ENCODE peak calls at places on chromosomes 6 and 20, in four cellular contexts. L, I, H and N are unnamed samples.

GRCh38 chr20:60271597-60271996 is 313.4 kb downstream of the CDH26 start:
- DNase-seq in L (no peak), I (no peak), H (no peak), N (no peak)

GRCh38 chr6:152637422-152638047 is 373 bp upstream of the SYNE1 start:
- DNase-seq in L (no peak), I (no peak), H (no peak), N (no peak)

GRCh38 chr6:131116755-131117360 is 18.4 kb upstream of the AKAP7 start:
- DNase-seq in L (no peak), I (no peak), H (no peak), N (no peak)

GRCh38 chr6:7561153-7561964 is 19.9 kb downstream of the DSP start:
- DNase-seq in L (no peak), I (peak; percentile 89), H (peak; percentile 58), N (no peak)

GRCh38 chr6:3265671-3266070 is 6.9 kb downstream of the PSMG4 start:
- DNase-seq in L (no peak), I (no peak), H (no peak), N (no peak)

GRCh38 chr20:56855693-56856092 is 226.6 kb downstream of the TFAP2C start:
- DNase-seq in L (no peak), I (no peak), H (no peak), N (no peak)

GRCh38 chr6:99573980-99574617 is 5.6 kb upstream of the CCNC start:
- DNase-seq in L (no peak), I (no peak), H (no peak), N (no peak)

GRCh38 chr6:15602144-15602543 is 60.7 kb downstream of the DTNBP1 start:
- DNase-seq in L (no peak), I (no peak), H (peak; percentile 44), N (no peak)

GRCh38 chr20:33472868-33473267 is 17.0 kb upstream of the CBFA2T2 start:
- DNase-seq in L (no peak), I (no peak), H (no peak), N (no peak)

GRCh38 chr6:19997104-19997503 is 159.9 kb downstream of the ID4 start:
- DNase-seq in L (no peak), I (no peak), H (no peak), N (no peak)

GRCh38 chr6:143301204-143301603 is 149.3 kb downstream of the ADAT2 start:
- DNase-seq in L (no peak), I (no peak), H (no peak), N (no peak)

GRCh38 chr20:32441638-32442037 is 83.5 kb downstream of the ASXL1 start:
- DNase-seq in L (no peak), I (no peak), H (no peak), N (peak; percentile 49)

GRCh38 chr6:36268478-36269248 is 1.2 kb upstream of the PNPLA1 start:
- DNase-seq in L (no peak), I (no peak), H (no peak), N (no peak)

GRCh38 chr20:17612287-17612974 is 42.6 kb downstream of the DSTN start:
- DNase-seq in L (peak; percentile 25), I (peak; percentile 61), H (peak; percentile 42), N (no peak)

GRCh38 chr20:845226-845868 is 11.8 kb downstream of the FAM110A start:
- DNase-seq in L (no peak), I (no peak), H (no peak), N (no peak)

GRCh38 chr6:127115032-127115661 is 3.3 kb upstream of the RSPO3 start:
- DNase-seq in L (no peak), I (no peak), H (no peak), N (no peak)

GRCh38 chr20:51531712-51532456 is 10.6 kb downstream of the NFATC2 start:
- DNase-seq in L (no peak), I (no peak), H (no peak), N (no peak)

GRCh38 chr20:48002517-48002970 is 217.3 kb upstream of the SULF2 start:
- DNase-seq in L (no peak), I (no peak), H (no peak), N (no peak)

GRCh38 chr6:125952764-125953501 is 3.6 kb upstream of the HINT3 start:
- DNase-seq in L (no peak), I (peak; percentile 55), H (no peak), N (no peak)

GRCh38 chr6:89297695-89298351 is 17.3 kb downstream of the GABRR2 start:
- DNase-seq in L (peak; percentile 30), I (peak; percentile 66), H (peak; percentile 79), N (no peak)

GRCh38 chr6:127855542-127856159 is 45.2 kb downstream of the THEMIS start:
- DNase-seq in L (no peak), I (peak; percentile 50), H (no peak), N (no peak)

GRCh38 chr6:81638366-81638765 is 114.1 kb downstream of the TENT5A start:
- DNase-seq in L (no peak), I (no peak), H (no peak), N (no peak)

GRCh38 chr20:40547492-40548129 is 141.4 kb downstream of the MAFB start:
- DNase-seq in L (no peak), I (no peak), H (no peak), N (no peak)

GRCh38 chr6:150249261-150249660 is 106.4 kb downstream of the PPP1R14C start:
- DNase-seq in L (no peak), I (no peak), H (no peak), N (no peak)

GRCh38 chr6:139131736-139132285 is 3.1 kb upstream of the HECA start:
- DNase-seq in L (no peak), I (no peak), H (no peak), N (no peak)

GRCh38 chr6:139133733-139134360 is 1.0 kb upstream of the HECA start:
- DNase-seq in L (peak; percentile 11), I (no peak), H (no peak), N (no peak)

GRCh38 chr6:139134817-139135577 is at the start of gene HECA:
- DNase-seq in L (peak; percentile 99), I (peak; percentile 99), H (peak; percentile 99), N (peak; percentile 98)

GRCh38 chr6:139135578-139136545 is 982 bp downstream of the HECA start:
- DNase-seq in L (peak; percentile 57), I (peak; percentile 88), H (peak; percentile 84), N (no peak)

DNA sequence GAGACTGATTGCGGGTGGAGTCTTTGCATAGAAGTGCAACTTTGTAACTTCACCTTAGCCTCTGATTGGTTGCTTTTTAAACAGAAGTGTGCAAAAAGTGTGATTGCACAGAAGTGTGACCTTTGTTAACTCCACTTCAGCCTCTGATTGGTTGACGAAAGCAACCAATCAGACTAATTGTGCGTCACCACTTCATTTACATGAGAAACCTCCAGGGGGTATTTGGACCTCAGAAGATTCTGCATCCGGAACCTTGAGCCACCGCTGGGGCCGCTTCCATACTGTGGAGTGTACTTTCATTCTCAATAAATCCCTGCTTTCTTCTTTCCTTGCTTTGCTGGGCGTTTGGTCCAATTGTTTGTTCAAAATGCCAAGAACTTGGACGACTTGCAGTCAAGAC is 1.6 kb upstream of the HECA start:
- DNase-seq in L (peak; percentile 20), I (peak; percentile 74), H (no peak), N (no peak)
- H3K27ac ChIP-seq in L (peak overlapping the region; percentile 97), I (peak overlapping the region; percentile 99), H (peak overlapping the region; percentile 88), N (peak overlapping the region; percentile 98)

DNA sequence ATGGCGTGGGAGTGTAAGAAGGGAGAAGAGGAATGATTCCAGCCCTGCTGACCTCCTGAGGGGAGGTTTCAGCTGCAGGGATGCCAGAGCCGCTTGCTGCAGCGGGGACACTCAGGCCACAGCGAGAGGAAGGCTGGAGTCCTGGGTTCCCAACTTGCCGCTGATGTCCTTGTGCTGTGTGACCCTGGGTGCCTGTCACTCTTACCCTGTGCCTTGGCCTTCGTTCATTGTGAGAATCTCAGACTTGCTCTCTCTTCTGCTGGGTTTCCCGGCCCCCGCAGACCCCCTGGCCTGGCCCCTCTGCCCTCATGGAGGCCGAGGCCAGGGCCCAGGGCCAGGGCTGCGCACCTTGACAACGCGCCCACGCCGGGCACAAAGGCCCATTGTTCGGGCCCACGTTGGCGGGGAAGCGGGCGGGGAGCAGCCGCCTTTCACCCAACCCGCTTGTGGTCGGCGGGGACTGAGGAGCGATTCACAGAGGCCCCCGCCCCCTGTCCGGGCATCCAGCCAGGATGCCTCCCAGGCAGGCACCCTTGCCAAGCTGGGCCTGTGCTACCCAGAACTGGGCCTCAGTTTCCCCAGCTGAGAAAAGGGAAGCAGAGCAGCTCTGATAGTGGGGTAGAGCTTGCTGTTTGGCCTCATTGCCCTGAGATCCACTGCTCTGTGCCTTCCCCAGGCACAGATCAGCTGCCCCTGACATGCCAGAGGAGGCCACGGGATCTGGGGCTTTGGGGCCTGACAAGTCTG is 52.4 kb downstream of the CEBPB start:
- DNase-seq in L (no peak), I (peak; percentile 60), H (no peak), N (no peak)
- H3K4me3 ChIP-seq in L (no peak overlapping the region), I (no peak overlapping the region), H (no peak overlapping the region), N (no peak overlapping the region)

DNA sequence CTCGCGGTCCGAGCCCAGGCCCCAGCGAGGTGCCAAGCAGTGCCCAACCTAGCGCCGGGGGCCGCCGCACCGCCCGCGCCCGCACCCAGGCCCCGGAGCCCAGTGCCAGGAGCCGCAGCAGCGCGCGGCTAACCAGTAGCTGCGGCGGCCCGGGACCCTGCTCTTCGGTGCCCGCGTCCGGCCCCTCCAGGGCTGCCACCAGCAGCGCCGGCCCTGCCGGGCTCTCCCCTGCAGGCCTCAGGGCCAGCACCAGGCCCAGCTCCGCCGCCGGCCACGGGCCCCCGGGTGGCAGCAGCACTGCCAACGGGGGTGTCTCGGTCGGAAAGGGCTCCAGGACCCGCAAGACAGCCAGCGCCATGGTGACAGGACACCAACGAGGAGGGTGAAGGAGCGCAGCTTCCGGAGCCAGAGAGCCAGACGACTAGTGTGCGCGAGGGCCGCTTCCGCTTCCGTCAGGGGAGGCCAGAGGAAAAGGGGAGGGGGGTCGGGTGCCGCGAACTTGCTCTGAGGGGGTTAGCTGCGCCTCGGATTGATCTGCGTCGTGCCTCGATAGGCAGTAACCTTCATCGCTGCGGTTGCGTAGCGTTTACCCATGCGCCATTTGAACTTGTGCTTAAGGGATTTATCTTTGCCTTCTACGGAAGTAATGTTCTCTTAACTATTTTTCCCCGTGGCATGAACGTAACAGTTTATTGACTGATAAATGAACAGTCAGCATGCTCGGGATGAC is at the start of gene PEX6:
- DNase-seq in L (peak; percentile 86), I (peak; percentile 96), H (peak; percentile 95), N (no peak)
- TF ChIP-seq POLR2A in L (peak; percentile 60), I (peak; percentile 74), H (no peak), N (peak; percentile 28)

DNA sequence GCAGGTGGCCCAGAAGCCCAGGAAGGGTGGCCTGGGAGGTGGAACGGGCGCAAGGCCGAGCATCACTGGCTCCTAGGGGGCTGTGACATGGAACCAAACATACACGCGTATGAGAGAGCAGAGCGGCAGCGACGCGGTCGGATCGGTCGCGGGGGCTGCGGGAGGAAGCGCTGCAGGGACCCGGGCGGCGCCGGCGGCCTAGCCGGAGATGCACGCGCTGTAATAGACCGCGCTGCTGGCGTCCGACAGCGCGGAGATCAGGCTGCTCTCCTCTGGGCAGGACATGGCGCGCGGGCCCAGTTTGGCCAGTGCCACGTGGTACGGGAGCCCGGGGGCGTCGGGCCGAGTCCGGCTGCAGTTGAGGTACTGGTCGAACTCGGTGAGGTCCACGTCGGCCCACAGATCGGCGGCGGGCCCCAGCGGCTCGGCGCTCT is 1.5 kb downstream of the SOX18 start:
- DNase-seq in L (no peak), I (no peak), H (no peak), N (no peak)
- H3K27ac ChIP-seq in L (no peak overlapping the region), I (no peak overlapping the region), H (peak overlapping the region; percentile 90), N (no peak overlapping the region)